ENCODE peak calls at places on chromosome 11, in four cellular contexts. I, M, U and C are unnamed samples.

GRCh38 chr11:69240332-69241074 is 53.5 kb upstream of the MYEOV start:
- DNase-seq in I (no peak), M (no peak), U (no peak), C (no peak)

GRCh38 chr11:12922418-12922817 is 86.7 kb upstream of the RASSF10 start:
- DNase-seq in I (no peak), M (no peak), U (no peak), C (no peak)

GRCh38 chr11:130037881-130038601 is 31.7 kb upstream of the APLP2 start:
- DNase-seq in I (no peak), M (no peak), U (no peak), C (no peak)

GRCh38 chr11:100827934-100828661 is 141.0 kb downstream of the ARHGAP42 start:
- DNase-seq in I (no peak), M (no peak), U (no peak), C (no peak)

GRCh38 chr11:9763301-9763700 is 99.4 kb downstream of the SWAP70 start:
- DNase-seq in I (no peak), M (no peak), U (no peak), C (no peak)

GRCh38 chr11:11078344-11078743 is 220.5 kb upstream of the ZBED5 start:
- DNase-seq in I (no peak), M (no peak), U (no peak), C (no peak)

GRCh38 chr11:120336641-120337132 is 474 bp downstream of the ARHGEF12 start:
- DNase-seq in I (peak; percentile 21), M (peak; percentile 56), U (no peak), C (no peak)

GRCh38 chr11:2262301-2263011 is 7.9 kb downstream of the ASCL2 start:
- DNase-seq in I (no peak), M (no peak), U (no peak), C (no peak)